ENCODE peak calls at places on chromosomes 7 and 10, in ten cellular contexts. F, E, S, U, P, H, Y, K, T and Z are unnamed samples.

GRCh38 chr7:148975896-148976295 is 52.4 kb downstream of the PDIA4 start:
- DNase-seq in F (no peak), E (no peak), S (peak), U (no peak), P (no peak), H (peak), Y (no peak), K (no peak), T (no peak), Z (no peak)

GRCh38 chr7:154472332-154472731 is 420.1 kb downstream of the DPP6 start:
- DNase-seq in F (no peak), E (no peak), S (no peak), U (no peak), P (no peak), H (no peak), Y (no peak), K (no peak), T (no peak), Z (no peak)

GRCh38 chr7:91397612-91398011 is 133.4 kb downstream of the FZD1 start:
- DNase-seq in F (no peak), E (no peak), S (no peak), U (no peak), P (no peak), H (no peak), Y (no peak), K (no peak), T (no peak), Z (no peak)

GRCh38 chr10:72886596-72887522 is 6.7 kb upstream of the OIT3 start:
- DNase-seq in F (no peak), E (no peak), S (no peak), U (no peak), P (no peak), H (peak), Y (no peak), K (no peak), T (no peak), Z (no peak)

GRCh38 chr7:14734839-14735321 is 167.7 kb downstream of the DGKB start:
- DNase-seq in F (no peak), E (peak), S (peak), U (no peak), P (no peak), H (peak), Y (peak), K (no peak), T (no peak), Z (no peak)

GRCh38 chr10:118662228-118663035 is 67.0 kb upstream of the PRLHR start:
- DNase-seq in F (no peak), E (no peak), S (no peak), U (no peak), P (peak), H (no peak), Y (no peak), K (no peak), T (no peak), Z (no peak)

GRCh38 chr10:18472977-18473376 is 178.4 kb downstream of the NSUN6 start:
- DNase-seq in F (no peak), E (peak), S (peak), U (no peak), P (no peak), H (peak), Y (peak), K (peak), T (no peak), Z (peak)

GRCh38 chr10:86283466-86284287 is 82.9 kb downstream of the GRID1 start:
- DNase-seq in F (no peak), E (no peak), S (no peak), U (no peak), P (no peak), H (no peak), Y (no peak), K (no peak), T (no peak), Z (no peak)

GRCh38 chr10:46019541-46020343 is 10.7 kb downstream of the NCOA4 start:
- DNase-seq in F (no peak), E (no peak), S (no peak), U (no peak), P (no peak), H (peak), Y (no peak), K (peak), T (no peak), Z (no peak)

GRCh38 chr7:22202141-22202540 is 154.8 kb downstream of the RAPGEF5 start:
- DNase-seq in F (no peak), E (no peak), S (no peak), U (peak), P (no peak), H (no peak), Y (no peak), K (no peak), T (no peak), Z (no peak)

GRCh38 chr7:105876964-105877601 is 684 bp upstream of the ATXN7L1 start:
- DNase-seq in F (no peak), E (peak), S (peak), U (peak), P (peak), H (peak), Y (peak), K (no peak), T (no peak), Z (no peak)

GRCh38 chr7:138459300-138460175 is 521 bp upstream of the TRIM24 start:
- DNase-seq in F (peak), E (no peak), S (peak), U (peak), P (peak), H (peak), Y (peak), K (no peak), T (peak), Z (peak)

GRCh38 chr10:78170026-78170475 is 136.4 kb downstream of the RPS24 start:
- DNase-seq in F (no peak), E (no peak), S (no peak), U (no peak), P (peak), H (no peak), Y (no peak), K (no peak), T (no peak), Z (no peak)

GRCh38 chr10:132851451-132851850 is 65.5 kb upstream of the NKX6-2 start:
- DNase-seq in F (no peak), E (no peak), S (no peak), U (no peak), P (no peak), H (no peak), Y (no peak), K (no peak), T (no peak), Z (no peak)

GRCh38 chr7:22420973-22421635 is 64.2 kb upstream of the RAPGEF5 start:
- DNase-seq in F (no peak), E (no peak), S (no peak), U (peak), P (no peak), H (no peak), Y (no peak), K (no peak), T (no peak), Z (no peak)

GRCh38 chr10:102243304-102243703 is 2.0 kb upstream of the PITX3 start:
- DNase-seq in F (no peak), E (no peak), S (no peak), U (no peak), P (peak), H (no peak), Y (no peak), K (no peak), T (no peak), Z (no peak)

GRCh38 chr7:151566897-151567320 is 47.2 kb upstream of the RHEB start:
- DNase-seq in F (no peak), E (peak), S (no peak), U (no peak), P (peak), H (peak), Y (peak), K (no peak), T (no peak), Z (no peak)

GRCh38 chr7:152673902-152674301 is 2.0 kb downstream of the XRCC2 start:
- DNase-seq in F (no peak), E (no peak), S (no peak), U (no peak), P (no peak), H (peak), Y (no peak), K (no peak), T (no peak), Z (no peak)

GRCh38 chr7:101545441-101546190 is 83.5 kb downstream of the MYL10 start:
- DNase-seq in F (no peak), E (no peak), S (peak), U (no peak), P (no peak), H (no peak), Y (no peak), K (no peak), T (no peak), Z (no peak)

GRCh38 chr10:3775671-3776551 is 9.1 kb downstream of the KLF6 start:
- DNase-seq in F (no peak), E (peak), S (peak), U (peak), P (peak), H (peak), Y (peak), K (no peak), T (no peak), Z (no peak)

GRCh38 chr10:17958049-17958448 is 6.3 kb downstream of the SLC39A12 start:
- DNase-seq in F (no peak), E (no peak), S (no peak), U (no peak), P (no peak), H (no peak), Y (no peak), K (no peak), T (no peak), Z (no peak)

GRCh38 chr7:141872931-141873330 is 31.6 kb upstream of the PRSS37 start:
- DNase-seq in F (no peak), E (no peak), S (no peak), U (no peak), P (no peak), H (no peak), Y (no peak), K (no peak), T (no peak), Z (no peak)

GRCh38 chr10:86733260-86733671 is 23.2 kb upstream of the BMPR1A start:
- DNase-seq in F (no peak), E (no peak), S (no peak), U (no peak), P (no peak), H (no peak), Y (no peak), K (no peak), T (no peak), Z (no peak)

GRCh38 chr7:138663741-138664710 is 37.1 kb downstream of the SVOPL start:
- DNase-seq in F (no peak), E (no peak), S (peak), U (peak), P (no peak), H (peak), Y (peak), K (no peak), T (no peak), Z (no peak)

GRCh38 chr10:51895209-51895608 is 195.8 kb upstream of the CSTF2T start:
- DNase-seq in F (peak), E (no peak), S (no peak), U (no peak), P (peak), H (no peak), Y (peak), K (no peak), T (no peak), Z (no peak)

GRCh38 chr10:97412891-97413304 is 11.8 kb upstream of the RRP12 start:
- DNase-seq in F (no peak), E (no peak), S (no peak), U (peak), P (peak), H (no peak), Y (no peak), K (no peak), T (no peak), Z (no peak)

GRCh38 chr7:30797294-30798040 is 26.2 kb downstream of the MINDY4 start:
- DNase-seq in F (no peak), E (no peak), S (no peak), U (no peak), P (no peak), H (no peak), Y (peak), K (no peak), T (no peak), Z (no peak)

GRCh38 chr7:30796105-30796869 is 25.1 kb downstream of the MINDY4 start:
- DNase-seq in F (peak), E (no peak), S (no peak), U (no peak), P (peak), H (no peak), Y (peak), K (no peak), T (no peak), Z (peak)

GRCh38 chr7:30791126-30791525 is 19.9 kb downstream of the MINDY4 start:
- DNase-seq in F (no peak), E (no peak), S (peak), U (no peak), P (no peak), H (peak), Y (no peak), K (no peak), T (no peak), Z (no peak)

GRCh38 chr7:30799206-30799975 is 28.2 kb downstream of the MINDY4 start:
- DNase-seq in F (peak), E (peak), S (no peak), U (no peak), P (peak), H (no peak), Y (no peak), K (peak), T (peak), Z (peak)

DNA sequence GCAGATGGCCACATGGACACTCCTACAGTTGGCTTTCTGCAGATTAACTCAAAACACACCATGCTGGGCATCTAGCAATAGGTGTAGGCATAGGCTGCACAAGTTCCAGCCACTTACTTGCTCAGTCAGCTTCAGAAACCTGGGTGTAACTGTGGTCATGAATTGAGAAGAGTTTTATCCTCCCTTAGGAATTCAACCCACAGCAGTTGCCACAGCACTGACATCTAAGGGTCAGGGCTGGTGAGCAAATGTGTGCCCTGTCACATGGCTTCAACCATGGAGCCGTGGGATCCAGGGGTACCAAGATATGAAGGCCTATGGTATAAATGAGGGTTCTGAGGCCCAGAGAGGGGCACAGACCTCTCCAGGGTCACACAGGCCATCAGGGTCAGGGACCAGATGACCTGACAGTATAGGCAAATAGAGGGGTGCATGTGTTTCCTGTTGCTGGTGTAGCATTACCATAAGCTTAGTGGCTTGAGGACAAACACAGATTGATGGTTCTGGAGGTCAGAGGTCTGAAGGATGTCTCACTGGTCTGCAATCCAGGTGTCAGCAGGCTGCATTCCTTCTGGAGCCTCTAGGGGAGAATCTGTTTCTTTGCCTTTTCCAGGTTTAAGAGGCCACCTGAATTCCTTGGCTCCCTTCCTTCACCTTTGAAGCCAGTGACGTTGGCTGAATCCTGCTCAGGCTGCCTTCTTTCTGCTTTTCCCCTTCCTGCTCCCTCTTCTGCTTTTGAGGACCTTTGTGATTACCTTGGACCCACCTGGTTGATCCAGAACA is 24.1 kb downstream of the MINDY4 start:
- DNase-seq in F (no peak), E (peak), S (peak), U (no peak), P (no peak), H (peak), Y (no peak), K (no peak), T (no peak), Z (no peak)
- TF ChIP-seq CTCF in F (no peak), E (no peak), S (peak), U (no peak), P (peak), H (no peak), Y (no peak), K (no peak), T (peak), Z (no peak)

GRCh38 chr7:50229964-50230363 is 74.6 kb upstream of the IKZF1 start:
- DNase-seq in F (no peak), E (peak), S (no peak), U (no peak), P (no peak), H (peak), Y (no peak), K (peak), T (no peak), Z (no peak)
- TF ChIP-seq CTCF in F (peak), E (peak), S (peak), U (peak), P (peak), H (peak), Y (peak), K (peak), T (peak), Z (peak)

DNA sequence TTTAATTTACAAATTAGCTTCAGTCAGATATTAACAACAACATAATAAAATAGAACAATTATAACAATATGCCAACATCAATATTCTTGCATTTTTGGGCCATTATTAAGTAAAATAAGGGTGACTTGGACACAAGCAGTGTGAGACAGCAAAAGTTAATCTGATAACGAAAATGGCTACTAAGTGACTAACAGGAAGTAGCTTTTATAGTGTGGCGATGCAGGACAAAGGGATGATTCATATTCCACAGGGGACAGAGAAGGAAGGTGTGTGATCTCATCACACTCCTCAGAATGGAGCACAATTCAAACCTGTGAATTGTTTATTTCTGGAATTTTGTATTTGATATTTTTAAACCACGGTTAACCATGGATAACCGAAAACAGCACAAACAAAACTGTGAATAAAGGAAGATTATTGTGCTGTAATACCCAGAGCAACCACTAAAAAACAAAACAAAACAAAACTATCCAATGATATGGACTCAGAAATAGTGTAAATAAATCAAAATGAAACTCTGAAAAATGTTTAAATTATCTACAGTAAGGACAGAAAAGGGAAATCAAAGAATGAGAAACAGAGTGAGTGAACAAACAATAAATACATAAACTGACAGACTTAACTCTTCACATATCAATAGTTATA is 66.9 kb upstream of the TFEC start:
- DNase-seq in F (no peak), E (peak), S (no peak), U (peak), P (peak), H (no peak), Y (no peak), K (no peak), T (no peak), Z (no peak)
- TF ChIP-seq CTCF in F (no peak), E (no peak), S (peak), U (peak), P (peak), H (peak), Y (no peak), K (peak), T (no peak), Z (no peak)

DNA sequence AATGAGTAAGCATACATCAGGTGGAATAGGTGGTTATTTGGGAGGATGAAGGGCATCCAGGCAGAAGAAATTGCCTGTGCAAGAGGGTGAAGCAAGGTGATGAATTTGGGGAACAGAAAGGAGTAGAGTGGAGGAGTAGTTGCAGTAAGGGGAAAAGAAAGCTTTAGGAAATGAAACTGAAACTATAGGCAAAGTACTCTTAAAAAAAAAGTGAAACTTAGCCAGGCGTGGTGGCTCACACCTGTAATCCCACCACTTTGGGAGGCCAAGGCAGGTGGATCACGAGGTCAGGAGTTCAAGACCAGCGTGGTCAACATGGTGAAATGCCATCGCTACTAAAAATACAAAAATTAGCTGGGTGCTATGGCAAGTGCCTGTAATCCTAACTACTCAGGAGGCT is 17.6 kb downstream of the NUP205 start:
- DNase-seq in F (no peak), E (no peak), S (no peak), U (no peak), P (no peak), H (no peak), Y (no peak), K (peak), T (peak), Z (no peak)
- TF ChIP-seq CTCF in F (no peak), E (no peak), S (no peak), U (no peak), P (no peak), H (no peak), Y (no peak), K (no peak), T (no peak), Z (no peak)

DNA sequence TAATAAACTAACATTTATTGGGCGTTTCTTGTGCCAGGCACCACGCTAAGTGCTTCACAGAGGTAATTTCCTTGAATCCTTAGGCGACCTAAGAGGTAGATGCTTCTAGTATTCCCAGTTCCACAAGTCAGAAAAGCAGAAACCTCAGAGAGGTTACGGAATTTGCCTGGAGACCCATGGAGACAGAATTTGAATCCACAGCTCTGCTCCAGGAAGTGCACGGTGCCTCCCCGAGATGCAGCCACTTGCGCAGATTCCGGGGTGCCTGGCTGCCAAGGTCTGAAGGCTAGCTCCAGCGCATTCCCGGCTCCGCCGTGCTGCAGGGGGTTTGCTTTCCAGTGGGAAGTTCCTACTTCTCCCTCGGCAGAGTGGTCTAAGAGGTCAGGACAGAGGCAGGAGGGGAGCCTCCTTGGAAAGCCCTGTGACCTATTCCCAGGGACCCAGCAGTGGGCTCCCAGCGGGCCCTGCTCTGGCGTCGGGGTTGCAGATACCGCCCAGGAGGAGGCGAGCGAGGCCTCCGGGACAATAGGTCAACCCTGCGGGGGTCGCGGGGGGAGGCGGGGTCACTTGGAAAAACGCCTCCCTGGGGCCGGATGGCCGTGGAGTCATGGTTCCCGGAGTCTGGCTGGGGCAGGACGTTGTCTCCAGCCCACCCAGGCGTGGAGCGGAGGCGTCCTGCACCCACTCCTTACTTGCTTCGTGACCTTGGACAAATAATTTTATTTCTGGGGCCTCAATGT is 10.1 kb upstream of the NKX2-3 start:
- DNase-seq in F (no peak), E (no peak), S (peak), U (no peak), P (no peak), H (peak), Y (no peak), K (no peak), T (no peak), Z (no peak)
- TF ChIP-seq CTCF in F (no peak), E (no peak), S (peak), U (no peak), P (no peak), H (peak), Y (no peak), K (no peak), T (no peak), Z (no peak)